ENCODE peak calls at places on chromosomes 11 and 22, in four cellular contexts. U is HFF-Myc, G is astrocyte of the spinal cord, R is upper lobe of right lung. B is an unnamed sample.

GRCh38 chr11:70549386-70549785 is 151.1 kb downstream of the CTTN start:
- DNase-seq in U (no peak), G (no peak), R (no peak), B (no peak)

GRCh38 chr11:125272092-125272491 is 107.5 kb downstream of the PKNOX2 start:
- DNase-seq in U (no peak), G (peak), R (no peak), B (no peak)

GRCh38 chr11:130514316-130514715 is 65.9 kb downstream of the ADAMTS15 start:
- DNase-seq in U (no peak), G (peak), R (no peak), B (no peak)

GRCh38 chr11:109706940-109707339 is 284.9 kb downstream of the C11orf87 start:
- DNase-seq in U (no peak), G (no peak), R (no peak), B (no peak)

GRCh38 chr11:40037005-40037404 is 1422.4 kb downstream of the LRRC4C start:
- DNase-seq in U (no peak), G (no peak), R (no peak), B (no peak)

GRCh38 chr22:43893266-43893665 is 1.5 kb upstream of the PNPLA5 start:
- DNase-seq in U (no peak), G (no peak), R (peak), B (no peak)

GRCh38 chr11:16791494-16791961 is 53.1 kb downstream of the C11orf58 start:
- DNase-seq in U (peak), G (peak), R (no peak), B (no peak)

GRCh38 chr11:398826-399225 is 4.8 kb downstream of the PKP3 start:
- DNase-seq in U (no peak), G (no peak), R (no peak), B (peak)

GRCh38 chr11:69524991-69525411 is 43.5 kb downstream of the LINC01488 start:
- DNase-seq in U (no peak), G (no peak), R (peak), B (no peak)

GRCh38 chr11:125082611-125083311 is 19.7 kb downstream of the SLC37A2 start:
- DNase-seq in U (no peak), G (peak), R (no peak), B (no peak)

GRCh38 chr11:110529043-110529442 is 99.3 kb downstream of the FDX1 start:
- DNase-seq in U (no peak), G (peak), R (no peak), B (peak)

GRCh38 chr11:116281173-116282160 is 491.3 kb downstream of the BUD13 start:
- DNase-seq in U (no peak), G (no peak), R (no peak), B (no peak)

GRCh38 chr11:66542362-66542761 is 3.5 kb downstream of the ZDHHC24 start:
- DNase-seq in U (no peak), G (peak), R (no peak), B (no peak)

GRCh38 chr11:30282289-30282631 is 40.6 kb upstream of the ARL14EP start:
- DNase-seq in U (no peak), G (no peak), R (no peak), B (peak)

GRCh38 chr22:46433318-46433717 is 97.8 kb downstream of the TRMU start:
- DNase-seq in U (no peak), G (no peak), R (no peak), B (no peak)

GRCh38 chr11:125199915-125200314 is 35.4 kb downstream of the PKNOX2 start:
- DNase-seq in U (no peak), G (no peak), R (no peak), B (no peak)

GRCh38 chr11:68314203-68314885 is 2.0 kb downstream of the LRP5 start:
- DNase-seq in U (no peak), G (peak), R (no peak), B (no peak)

GRCh38 chr22:24053481-24054226 is 42.5 kb downstream of the CABIN1 start:
- DNase-seq in U (no peak), G (no peak), R (no peak), B (no peak)

GRCh38 chr11:11407065-11407737 is 54.2 kb upstream of the CSNK2A3 start:
- DNase-seq in U (no peak), G (no peak), R (no peak), B (no peak)

GRCh38 chr22:42720263-42721044 is at the start of gene A4GALT:
- DNase-seq in U (no peak), G (no peak), R (no peak), B (peak)

GRCh38 chr11:288328-289144 is at the start of gene PGGHG:
- DNase-seq in U (no peak), G (no peak), R (peak), B (peak)

GRCh38 chr11:30143098-30143705 is 87.6 kb upstream of the FSHB start:
- DNase-seq in U (peak), G (peak), R (no peak), B (no peak)

GRCh38 chr22:36423461-36424404 is 36.0 kb upstream of the MYH9 start:
- DNase-seq in U (no peak), G (no peak), R (no peak), B (no peak)

GRCh38 chr22:36424901-36425579 is 37.3 kb upstream of the MYH9 start:
- DNase-seq in U (no peak), G (no peak), R (no peak), B (no peak)

GRCh38 chr22:36422287-36423014 is 34.7 kb upstream of the MYH9 start:
- DNase-seq in U (no peak), G (no peak), R (no peak), B (no peak)

GRCh38 chr22:36430863-36431262 is 43.1 kb upstream of the MYH9 start:
- DNase-seq in U (no peak), G (no peak), R (no peak), B (no peak)

DNA sequence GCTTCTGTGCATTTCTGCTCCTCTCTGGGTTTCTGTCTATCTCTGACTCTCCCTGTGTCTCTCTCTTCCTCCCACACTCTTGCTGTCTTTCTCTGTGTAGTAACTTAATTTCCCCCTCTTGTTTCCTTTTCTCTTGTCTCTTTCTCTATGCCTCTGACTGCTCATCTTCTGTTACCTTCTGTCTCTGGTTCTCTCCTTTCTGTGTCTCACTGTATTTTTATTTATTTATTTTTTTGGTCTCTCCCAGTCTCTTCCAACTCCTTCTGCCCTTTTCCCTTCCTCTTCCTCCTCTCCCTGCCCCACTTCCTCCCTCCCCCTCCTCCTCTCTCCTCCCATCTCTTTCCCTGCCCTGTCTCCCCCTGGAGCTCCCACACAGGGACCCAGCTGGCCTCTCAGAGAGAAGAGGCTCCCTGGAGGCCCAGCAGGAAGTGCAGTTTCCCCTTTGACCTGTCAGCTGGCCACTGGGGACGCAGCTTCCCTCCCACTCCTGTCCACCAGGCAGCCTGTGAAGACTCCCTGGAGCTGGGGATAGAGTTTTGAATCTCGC is 38.3 kb upstream of the MYH9 start:
- DNase-seq in U (no peak), G (no peak), R (peak), B (no peak)
- TF ChIP-seq CTCF in U (no peak), G (no peak), R (no peak), B (no peak)

GRCh38 chr11:1482581-1483444 is 3.8 kb downstream of the MOB2 start:
- DNase-seq in U (no peak), G (no peak), R (peak), B (peak)
- TF ChIP-seq CTCF in U (peak), G (no peak), R (peak), B (no peak)

DNA sequence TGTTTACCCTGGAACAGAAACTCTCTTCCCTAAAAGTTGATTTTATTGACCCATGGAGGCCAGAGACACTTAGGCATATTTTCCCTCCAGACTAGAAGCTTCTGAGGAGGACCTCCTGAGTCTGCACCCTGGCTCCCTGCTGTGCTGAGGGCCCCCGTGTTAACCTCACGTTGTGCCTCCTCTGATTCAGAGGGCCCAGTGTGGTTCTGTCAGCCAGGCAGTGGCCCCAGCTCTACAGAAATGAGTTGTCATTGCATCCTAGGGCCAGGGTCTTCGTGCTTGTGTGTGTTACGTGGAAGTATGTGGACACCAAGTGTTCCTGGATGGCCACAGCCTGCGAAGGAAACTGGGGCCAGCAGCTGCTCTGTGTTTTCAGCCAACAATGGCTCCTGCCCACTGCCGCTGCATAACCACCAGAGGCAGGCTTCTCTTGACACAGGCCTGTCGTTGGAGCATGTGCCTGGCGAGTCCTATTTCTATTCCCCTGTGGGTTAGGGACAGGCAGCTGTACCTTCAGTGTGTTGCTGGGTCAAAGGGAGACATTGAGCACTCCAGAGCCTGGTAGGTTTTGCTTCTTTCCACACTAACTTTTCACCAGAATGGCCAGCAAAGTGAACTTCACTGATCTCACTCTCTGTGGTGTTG is 44.5 kb downstream of the MED15 start:
- DNase-seq in U (no peak), G (no peak), R (no peak), B (peak)
- TF ChIP-seq CTCF in U (peak), G (peak), R (peak), B (peak)

DNA sequence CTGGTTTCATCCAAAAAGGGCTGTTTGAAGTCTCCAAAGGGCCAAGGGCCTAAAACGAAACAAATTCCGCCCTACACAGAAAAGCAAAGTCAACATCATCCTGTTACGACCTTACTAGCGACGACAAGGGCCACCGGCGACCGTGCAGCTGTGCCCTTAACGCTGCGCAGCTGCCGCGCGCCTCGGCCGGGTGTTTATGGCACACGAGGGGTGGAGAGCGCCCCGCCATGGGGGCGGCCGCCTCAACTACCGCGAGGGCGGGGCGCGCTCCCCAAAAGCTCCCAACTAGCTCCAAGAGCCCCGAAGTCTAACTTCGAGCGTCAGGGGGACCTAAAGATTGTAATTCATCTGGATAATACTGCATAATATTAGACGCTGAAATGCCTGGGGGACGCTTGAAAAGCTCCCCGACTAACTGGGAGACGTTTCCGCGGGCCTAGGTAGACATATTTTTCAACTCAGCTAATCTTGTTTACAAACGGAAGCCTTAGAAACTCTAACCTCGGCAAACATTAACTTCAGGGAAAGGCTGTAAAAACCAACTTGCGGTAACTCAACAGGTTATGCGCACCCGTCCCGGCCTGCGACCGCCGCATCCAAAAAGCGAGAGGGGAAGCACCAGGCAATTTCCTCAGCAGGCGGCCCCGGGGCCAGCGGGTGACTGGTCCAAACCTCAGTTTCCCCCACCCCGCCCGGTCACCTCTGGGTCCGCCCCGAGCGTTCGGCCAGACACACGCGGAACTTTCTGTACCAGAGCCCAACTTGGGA is 688 bp downstream of the TMEM123 start:
- DNase-seq in U (no peak), G (peak), R (peak), B (peak)
- TF ChIP-seq CTCF in U (no peak), G (no peak), R (peak), B (peak)

DNA sequence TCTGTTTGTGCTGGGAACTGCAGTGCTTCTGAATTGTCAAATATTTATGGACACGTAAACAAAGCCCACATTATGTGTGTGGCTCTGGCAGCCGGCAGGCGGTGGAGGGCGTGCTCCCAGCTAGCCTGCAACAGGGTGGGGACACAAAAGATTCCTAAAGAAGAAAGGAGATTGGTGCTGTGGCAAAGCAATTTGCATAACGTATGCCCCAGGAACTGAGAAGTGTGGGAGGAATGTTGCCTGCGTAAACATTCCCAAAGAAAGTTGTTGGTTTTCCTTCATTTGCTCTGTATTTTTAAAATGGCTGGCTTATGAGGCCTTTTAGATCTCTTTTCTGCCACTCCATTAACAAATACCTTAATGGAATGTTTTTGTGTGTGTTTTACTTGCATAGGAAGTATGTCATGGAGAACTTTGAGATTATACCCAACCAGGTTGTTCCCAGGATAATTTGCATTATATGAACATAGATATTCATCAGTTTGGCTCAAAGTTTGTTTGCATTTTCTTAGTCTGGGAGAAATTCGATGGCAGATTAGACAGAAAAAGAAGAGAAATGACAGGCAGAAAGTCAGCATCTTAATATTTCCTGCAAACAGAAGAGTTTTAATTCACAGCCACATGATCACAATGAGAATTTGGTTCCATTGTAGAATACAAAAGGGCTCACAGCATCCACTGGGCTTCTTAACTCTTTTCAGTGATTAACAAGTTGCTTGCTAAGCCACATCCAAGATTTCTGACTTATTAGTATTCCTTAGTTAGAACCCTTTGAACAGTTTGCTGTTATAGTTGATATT is 41.8 kb upstream of the DLAT start:
- DNase-seq in U (no peak), G (peak), R (peak), B (no peak)
- TF ChIP-seq CTCF in U (no peak), G (no peak), R (peak), B (no peak)

B was measured in activated CD8-positive, alpha-beta T cell treated with anti-CD3 and anti-CD28 coated beads for 36 hours.